ENCODE peak calls at places on chromosomes 13 and 19, in seven cellular contexts. X is aorta; W is iPS DF 6.9; Q is lung; E is left ventricle myocardium inferior; N is upper lobe of right lung; G is CD4-positive, alpha-beta memory T cell. I is an unnamed sample.
A peak's percentile ranks its signal among the peaks of the same experiment; 100 is the strongest.

GRCh38 chr19:47842941-47843340 is 16.1 kb upstream of the TPRX2 start:
- DNase-seq in X (peak; percentile 26), W (no peak), Q (no peak), E (no peak), N (no peak), G (no peak), I (peak; percentile 71)

GRCh38 chr13:110382229-110382628 is 75.1 kb downstream of the COL4A2 start:
- DNase-seq in X (no peak), W (no peak), Q (no peak), E (no peak), N (no peak), G (no peak), I (no peak)

GRCh38 chr13:113050856-113051431 is 54.6 kb upstream of the F7 start:
- DNase-seq in X (peak; percentile 74), W (no peak), Q (no peak), E (no peak), N (no peak), G (no peak), I (no peak)

GRCh38 chr19:46616631-46617322 is 8.1 kb downstream of the PTGIR start:
- DNase-seq in X (peak; percentile 84), W (no peak), Q (no peak), E (peak; percentile 71), N (peak; percentile 82), G (no peak), I (peak; percentile 92)

GRCh38 chr19:58409010-58409790 is 751 bp downstream of the ZNF584 start:
- DNase-seq in X (no peak), W (no peak), Q (no peak), E (no peak), N (peak; percentile 73), G (no peak), I (peak; percentile 42)

GRCh38 chr13:112715715-112716460 is 26.1 kb downstream of the ATP11A start:
- DNase-seq in X (no peak), W (no peak), Q (no peak), E (no peak), N (no peak), G (no peak), I (no peak)

GRCh38 chr13:48873598-48873997 is 102.1 kb upstream of the FNDC3A start:
- DNase-seq in X (no peak), W (peak; percentile 27), Q (no peak), E (no peak), N (no peak), G (no peak), I (peak; percentile 8)

GRCh38 chr19:48799358-48800300 is 11.2 kb downstream of the BCAT2 start:
- DNase-seq in X (no peak), W (no peak), Q (no peak), E (no peak), N (no peak), G (no peak), I (no peak)

GRCh38 chr19:48473161-48473966 is 4.2 kb downstream of the CYTH2 start:
- DNase-seq in X (no peak), W (no peak), Q (no peak), E (no peak), N (no peak), G (no peak), I (no peak)

GRCh38 chr19:40216777-40217026 is 1.5 kb downstream of the TTC9B start:
- DNase-seq in X (no peak), W (no peak), Q (no peak), E (no peak), N (no peak), G (no peak), I (no peak)

GRCh38 chr13:47484564-47484963 is 516.5 kb downstream of the SUCLA2 start:
- DNase-seq in X (no peak), W (no peak), Q (no peak), E (no peak), N (no peak), G (no peak), I (no peak)

GRCh38 chr13:94914829-94915228 is 202.5 kb upstream of the SOX21 start:
- DNase-seq in X (no peak), W (no peak), Q (no peak), E (no peak), N (no peak), G (no peak), I (no peak)

GRCh38 chr19:4557186-4557970 is 2.1 kb downstream of the SEMA6B start:
- DNase-seq in X (no peak), W (no peak), Q (no peak), E (no peak), N (no peak), G (no peak), I (no peak)

GRCh38 chr13:29418026-29418425 is 177.5 kb downstream of the SLC7A1 start:
- DNase-seq in X (no peak), W (no peak), Q (no peak), E (no peak), N (no peak), G (no peak), I (no peak)

GRCh38 chr13:94464771-94465170 is 14.7 kb downstream of the DCT start:
- DNase-seq in X (no peak), W (no peak), Q (no peak), E (no peak), N (no peak), G (no peak), I (no peak)

GRCh38 chr13:53242015-53242414 is 213.4 kb downstream of the OLFM4 start:
- DNase-seq in X (no peak), W (no peak), Q (no peak), E (no peak), N (no peak), G (no peak), I (peak; percentile 75)

GRCh38 chr19:38734426-38735256 is 9.6 kb downstream of the CAPN12 start:
- DNase-seq in X (peak; percentile 81), W (no peak), Q (no peak), E (no peak), N (peak; percentile 68), G (peak; percentile 36), I (no peak)

GRCh38 chr13:79492313-79492798 is 11.4 kb downstream of the NDFIP2 start:
- DNase-seq in X (no peak), W (no peak), Q (no peak), E (no peak), N (no peak), G (no peak), I (no peak)
- H3K27ac ChIP-seq in X (no peak overlapping the region), W (no peak overlapping the region), Q (no peak overlapping the region), E (peak overlapping the region; percentile 2), N (peak overlapping the region; percentile 43), G (no peak overlapping the region), I (no peak overlapping the region)

GRCh38 chr13:36666482-36667264 is 7.1 kb upstream of the SERTM1 start:
- DNase-seq in X (no peak), W (no peak), Q (no peak), E (no peak), N (no peak), G (no peak), I (no peak)

DNA sequence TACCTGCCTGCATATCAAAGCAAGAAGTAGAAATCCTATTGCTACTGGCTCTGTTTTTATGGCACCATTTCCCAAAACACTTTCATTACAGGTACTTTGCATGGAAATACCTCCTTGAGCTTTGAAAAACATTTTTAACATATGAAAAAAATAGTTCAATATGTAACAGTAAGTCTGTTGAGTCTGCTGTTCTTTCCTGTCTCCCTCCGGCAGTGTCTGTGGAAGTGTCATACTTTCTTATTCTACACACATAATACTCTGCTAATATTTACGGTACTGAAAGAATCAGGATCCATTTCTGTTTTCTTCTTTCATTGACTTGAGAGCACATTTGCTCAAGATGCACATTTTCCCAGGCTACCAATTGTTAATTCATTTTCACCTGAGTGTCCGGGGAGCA is 8.2 kb upstream of the SERTM1 start:
- DNase-seq in X (no peak), W (no peak), Q (no peak), E (no peak), N (no peak), G (no peak), I (no peak)
- H3K36me3 ChIP-seq in X (no peaks in the 10 kb centered on the region), W (no peaks in the 10 kb centered on the region), Q (no peaks in the 10 kb centered on the region), E (no peaks in the 10 kb centered on the region), N (no peaks in the 10 kb centered on the region), G (no peaks in the 10 kb centered on the region), I (no peaks in the 10 kb centered on the region)

DNA sequence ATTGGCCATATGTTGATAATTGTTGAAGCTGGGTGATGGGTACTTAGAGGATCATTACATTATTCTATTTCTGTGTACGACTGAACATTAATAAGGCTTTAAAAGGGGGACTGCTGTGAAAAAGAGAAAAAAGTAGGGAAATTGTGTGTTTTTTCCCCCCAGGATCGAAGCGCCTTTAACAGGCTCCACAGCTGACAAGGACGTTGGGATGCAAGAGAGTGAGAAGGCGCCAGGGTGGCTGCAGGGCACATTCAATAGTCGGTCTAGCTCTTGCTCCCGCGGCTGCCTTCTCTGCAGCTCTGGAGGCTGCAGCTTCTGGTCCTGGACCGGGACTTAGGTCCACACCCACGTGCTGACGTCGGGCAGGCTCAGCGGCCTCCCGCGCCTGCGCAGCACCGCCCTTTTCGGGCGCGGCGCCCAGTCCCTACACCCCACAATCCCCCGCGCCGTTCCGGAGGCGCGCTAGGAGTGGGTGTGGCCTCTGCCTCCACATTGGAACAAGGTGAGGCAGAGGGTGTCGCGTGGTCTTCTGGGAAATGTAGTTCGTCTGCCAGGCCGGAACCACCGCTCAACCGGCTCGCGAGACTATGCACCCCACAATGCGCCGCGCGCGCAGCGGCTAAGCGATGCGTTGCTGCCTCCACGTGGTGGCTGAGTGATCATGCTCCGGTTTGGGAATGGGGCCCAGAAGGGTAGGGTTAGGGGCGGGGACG is 4.9 kb upstream of the LRFN3 start:
- DNase-seq in X (peak; percentile 99), W (peak; percentile 99), Q (peak; percentile 99), E (peak; percentile 99), N (peak; percentile 100), G (peak; percentile 100), I (peak; percentile 99)
- H3K27ac ChIP-seq in X (no peak overlapping the region), W (no peak overlapping the region), Q (peak overlapping the region; percentile 68), E (peak overlapping the region; percentile 81), N (peak overlapping the region; percentile 63), G (peak overlapping the region; percentile 54), I (peak overlapping the region; percentile 75)

GRCh38 chr19:18854982-18855381 is 23.2 kb downstream of the UPF1 start:
- DNase-seq in X (no peak), W (no peak), Q (no peak), E (no peak), N (no peak), G (no peak), I (no peak)

GRCh38 chr19:18851673-18852325 is 20.0 kb downstream of the UPF1 start:
- DNase-seq in X (no peak), W (no peak), Q (no peak), E (no peak), N (no peak), G (no peak), I (no peak)

GRCh38 chr19:18852634-18853033 is 20.9 kb downstream of the UPF1 start:
- DNase-seq in X (no peak), W (no peak), Q (no peak), E (no peak), N (peak; percentile 51), G (no peak), I (no peak)

GRCh38 chr19:18855647-18856384 is 24.1 kb downstream of the UPF1 start:
- DNase-seq in X (no peak), W (no peak), Q (no peak), E (no peak), N (no peak), G (no peak), I (no peak)

DNA sequence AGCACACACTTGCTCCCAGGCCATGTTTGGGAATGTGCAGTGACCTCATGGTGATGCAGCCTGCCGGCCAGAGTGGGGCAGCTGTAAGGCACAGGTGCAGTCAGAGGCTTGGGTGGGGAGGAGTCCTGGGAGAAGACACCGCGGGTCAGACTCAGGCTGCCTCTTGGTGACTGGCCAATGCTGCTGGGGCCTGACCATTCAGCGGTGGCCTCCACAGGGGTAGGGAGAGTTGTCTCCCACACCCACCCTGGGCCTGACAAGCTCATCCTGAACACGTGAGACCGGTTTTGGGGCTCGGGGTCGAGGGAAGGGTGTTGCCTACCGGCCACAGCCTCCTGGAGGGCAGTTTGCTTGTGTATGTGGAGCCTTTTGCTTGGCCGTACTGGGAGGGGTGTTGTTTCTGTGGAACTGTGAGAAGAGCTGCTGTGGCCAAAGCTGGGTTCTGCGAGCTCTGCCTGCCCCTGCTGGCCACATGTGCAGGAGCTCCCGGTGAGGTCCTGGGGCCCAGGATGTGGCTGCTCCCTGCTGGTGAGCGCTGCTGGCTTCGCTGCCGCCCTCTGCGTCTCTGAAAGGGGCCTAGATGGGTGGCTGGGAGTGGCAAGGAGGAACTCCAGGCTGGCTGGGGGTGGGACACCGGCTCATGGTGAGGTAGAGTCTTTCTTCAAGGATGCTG is 22.1 kb downstream of the UPF1 start:
- DNase-seq in X (no peak), W (no peak), Q (no peak), E (no peak), N (peak; percentile 56), G (no peak), I (no peak)
- H3K36me3 ChIP-seq in X (peaks cover 23% of the 10 kb centered on the region), W (peaks cover 66% of the 10 kb centered on the region), Q (peaks cover 84% of the 10 kb centered on the region), E (peaks cover 89% of the 10 kb centered on the region), N (peaks cover 91% of the 10 kb centered on the region), G (peaks cover 91% of the 10 kb centered on the region), I (peaks cover 97% of the 10 kb centered on the region)

I was measured in WERI-Rb-1.